ENCODE peak calls at places on chromosomes 7 and 10, in seven cellular contexts. S is ovary, Y is tibial artery, E is MM.1S, U is keratinocyte, R is A549, I is right cardiac atrium. D is an unnamed sample.

GRCh38 chr7:122306320-122307227 is 2.0 kb upstream of the FEZF1 start:
- DNase-seq in U (no peak), R (no peak), Y (no peak), E (peak; percentile 40), I (no peak), S (no peak), D (no peak)

GRCh38 chr7:101108330-101108857 is 18.5 kb upstream of the SERPINE1 start:
- DNase-seq in E (no peak), U (no peak), Y (peak; percentile 68), R (no peak), S (peak; percentile 71), I (peak; percentile 78), D (no peak)

GRCh38 chr7:13988011-13988410 is 1.5 kb downstream of the ETV1 start:
- DNase-seq in R (no peak), S (no peak), U (no peak), I (no peak), E (no peak), Y (no peak), D (no peak)

GRCh38 chr10:129953541-129954031 is 10.5 kb downstream of the EBF3 start:
- DNase-seq in R (no peak), E (no peak), S (no peak), I (peak; percentile 68), U (no peak), Y (no peak), D (no peak)

GRCh38 chr7:136056827-136057226 is 79.7 kb upstream of the MTPN start:
- DNase-seq in E (no peak), R (no peak), S (no peak), Y (no peak), U (no peak), I (no peak), D (no peak)

GRCh38 chr7:114988755-114989154 is 66.9 kb downstream of the MDFIC start:
- DNase-seq in U (no peak), S (peak; percentile 22), I (peak; percentile 77), Y (peak; percentile 39), R (peak; percentile 53), E (no peak), D (no peak)

GRCh38 chr7:119256446-119257131 is 1016.4 kb upstream of the KCND2 start:
- DNase-seq in I (no peak), E (no peak), S (no peak), R (no peak), U (no peak), Y (no peak), D (no peak)

GRCh38 chr7:135217645-135218509 is 6.6 kb upstream of the WDR91 start:
- DNase-seq in E (no peak), I (no peak), U (no peak), Y (no peak), S (no peak), R (peak; percentile 33), D (no peak)

GRCh38 chr10:17214991-17215781 is 12.9 kb upstream of the VIM start:
- DNase-seq in S (no peak), E (no peak), R (peak; percentile 75), I (no peak), Y (no peak), U (no peak), D (no peak)

GRCh38 chr7:1950623-1951523 is 280.8 kb downstream of the ELFN1 start:
- DNase-seq in S (no peak), R (no peak), E (no peak), U (no peak), Y (peak; percentile 46), I (peak; percentile 74), D (no peak)

GRCh38 chr7:87106974-87107612 is 45.2 kb upstream of the DMTF1 start:
- DNase-seq in U (no peak), S (no peak), Y (no peak), I (no peak), E (no peak), R (no peak), D (no peak)

GRCh38 chr7:36034020-36034419 is 119.0 kb upstream of the EEPD1 start:
- DNase-seq in I (no peak), S (no peak), R (peak; percentile 61), Y (no peak), E (no peak), U (peak; percentile 77), D (peak; percentile 84)

GRCh38 chr7:4177001-4177400 is 505.1 kb upstream of the FOXK1 start:
- DNase-seq in R (no peak), U (peak; percentile 66), S (no peak), I (no peak), Y (no peak), E (no peak), D (no peak)

GRCh38 chr7:4882742-4883351 is 669 bp downstream of the RADIL start:
- DNase-seq in U (no peak), R (no peak), I (peak; percentile 68), S (no peak), E (no peak), Y (no peak), D (no peak)

GRCh38 chr10:69088801-69089501 is 1.0 kb downstream of the SRGN start:
- DNase-seq in Y (no peak), I (no peak), S (no peak), E (peak; percentile 83), R (peak; percentile 80), U (no peak), D (no peak)

GRCh38 chr7:29189743-29190201 is 4.8 kb upstream of the CHN2 start:
- DNase-seq in I (peak; percentile 77), R (peak; percentile 40), Y (peak; percentile 43), U (no peak), S (peak; percentile 59), E (peak; percentile 69), D (no peak)

DNA sequence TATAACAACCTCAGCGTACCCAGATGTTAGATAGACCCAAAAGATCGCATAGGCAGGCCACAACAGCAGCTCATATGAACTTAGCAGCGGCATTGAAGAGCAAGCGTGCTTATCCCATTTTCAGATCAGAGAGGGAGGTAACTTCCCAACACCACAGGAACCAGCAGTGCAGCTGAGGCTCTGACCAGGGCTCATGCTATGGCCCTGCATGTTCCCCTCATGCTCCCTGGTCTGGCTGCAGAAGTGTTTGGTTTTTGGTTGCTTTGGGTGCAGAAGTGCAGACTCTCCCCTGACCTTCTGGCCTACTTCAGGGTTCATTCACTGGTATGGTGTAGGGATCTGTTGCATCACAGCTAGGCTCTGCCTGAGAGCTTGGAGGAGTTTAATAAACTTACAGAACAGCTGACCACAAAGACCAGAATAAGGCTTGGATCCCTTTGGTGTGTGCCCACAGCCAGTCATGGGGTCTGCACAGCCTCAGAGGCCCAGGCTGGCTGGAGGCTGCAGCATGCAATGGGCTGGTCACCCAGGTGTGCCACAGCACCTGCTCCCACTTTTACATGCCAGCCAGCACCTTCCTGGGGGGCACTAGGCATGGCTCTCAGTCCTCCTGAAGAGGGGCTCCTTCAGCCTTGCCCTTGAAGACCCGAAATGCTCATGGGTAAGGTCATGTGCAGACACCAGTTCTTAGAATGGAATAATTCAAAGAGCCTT is 9.1 kb upstream of the CXCL12 start:
- DNase-seq in S (no peak), U (no peak), R (no peak), E (no peak), I (peak; percentile 38), Y (no peak), D (no peak)
- H3K27ac ChIP-seq in S (no peak overlapping the region), U (no peak overlapping the region), R (no peak overlapping the region), E (no peak overlapping the region), I (no peak overlapping the region), Y (no peak overlapping the region), D (no peak overlapping the region)

GRCh38 chr10:119680050-119680449 is 28.9 kb downstream of the BAG3 start:
- DNase-seq in U (peak; percentile 86), R (peak; percentile 70), Y (peak; percentile 54), S (no peak), E (no peak), I (no peak), D (peak; percentile 79)

GRCh38 chr10:119677904-119678755 is 26.9 kb downstream of the BAG3 start:
- DNase-seq in E (no peak), U (no peak), S (no peak), I (no peak), R (no peak), Y (no peak), D (no peak)

GRCh38 chr10:119677126-119677525 is 25.9 kb downstream of the BAG3 start:
- DNase-seq in U (no peak), Y (no peak), R (no peak), S (no peak), I (no peak), E (no peak), D (no peak)

GRCh38 chr10:119680668-119681070 is 29.5 kb downstream of the BAG3 start:
- DNase-seq in R (peak; percentile 58), Y (no peak), S (no peak), E (no peak), U (peak; percentile 98), I (no peak), D (peak; percentile 83)

GRCh38 chr10:119679480-119679829 is 28.3 kb downstream of the BAG3 start:
- DNase-seq in U (no peak), Y (no peak), E (no peak), I (no peak), R (no peak), S (no peak), D (no peak)
- H3K27ac ChIP-seq in U (peak overlapping the region; percentile 96), Y (peak overlapping the region; percentile 64), E (no peak overlapping the region), I (peak overlapping the region; percentile 87), R (peak overlapping the region; percentile 93), S (no peak overlapping the region), D (peak overlapping the region; percentile 99)

GRCh38 chr7:128400566-128400965 is 9.2 kb downstream of the IMPDH1 start:
- DNase-seq in U (no peak), E (no peak), R (no peak), Y (no peak), S (no peak), I (no peak), D (no peak)
- H3K27ac ChIP-seq in U (no peak overlapping the region), E (no peak overlapping the region), R (no peak overlapping the region), Y (no peak overlapping the region), S (no peak overlapping the region), I (no peak overlapping the region), D (no peak overlapping the region)

GRCh38 chr7:98294798-98295382 is 13.4 kb downstream of the BRI3 start:
- DNase-seq in R (peak; percentile 75), U (no peak), E (no peak), I (peak; percentile 78), S (no peak), Y (no peak), D (no peak)
- H3K27ac ChIP-seq in R (peak overlapping the region; percentile 40), U (no peak overlapping the region), E (no peak overlapping the region), I (no peak overlapping the region), S (no peak overlapping the region), Y (no peak overlapping the region), D (peak overlapping the region; percentile 32)

DNA sequence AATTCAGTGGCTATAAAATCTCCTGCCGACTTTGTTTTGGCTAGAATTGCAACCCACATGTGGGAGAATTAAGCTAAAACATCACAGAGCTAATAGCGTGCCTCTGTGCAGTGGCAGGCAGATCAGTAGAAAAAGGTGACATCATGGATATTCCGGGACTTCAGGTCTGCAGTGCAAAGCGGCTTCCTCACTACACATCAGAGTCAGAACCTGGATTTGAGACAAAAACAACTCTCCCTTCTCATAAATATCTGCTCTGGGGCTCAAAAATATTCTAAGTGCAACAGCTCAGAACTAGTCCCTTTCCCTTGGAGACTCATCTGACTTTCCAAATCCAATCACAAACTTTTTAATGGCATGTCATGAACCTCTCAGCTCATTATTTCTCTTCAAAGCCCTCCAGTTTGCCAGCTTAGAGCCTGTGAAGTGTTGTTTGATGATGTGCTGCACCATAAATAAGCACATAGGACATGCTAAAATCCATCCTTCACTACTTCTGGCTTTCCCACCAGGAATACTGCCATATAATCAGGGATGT is 337.1 kb downstream of the RNLS start:
- DNase-seq in U (no peak), I (no peak), E (no peak), Y (no peak), S (peak; percentile 19), R (no peak), D (no peak)
- H3K27ac ChIP-seq in U (no peak overlapping the region), I (peak overlapping the region; percentile 66), E (no peak overlapping the region), Y (peak overlapping the region; percentile 30), S (peak overlapping the region; percentile 36), R (no peak overlapping the region), D (no peak overlapping the region)

D was measured in epithelial cell of prostate.